ENCODE peak calls at places on chromosomes 1 and 21, in five cellular contexts. R is K562, I is HepG2, S is A549, Y is GM23338. Q is an unnamed sample.

GRCh38 chr1:30416221-30416820 is 307.1 kb downstream of the MATN1 start:
- DNase-seq in S (no peak), R (no peak), Y (no peak), I (no peak), Q (no peak)

GRCh38 chr1:2055911-2056575 is 5.8 kb downstream of the PRKCZ start:
- DNase-seq in Y (no peak), I (no peak), R (peak; percentile 41), S (no peak), Q (no peak)

GRCh38 chr1:242524571-242525359 is at the start of gene PLD5:
- DNase-seq in S (peak; percentile 52), I (no peak), R (peak; percentile 40), Y (peak; percentile 73), Q (no peak)

GRCh38 chr1:45364294-45364693 is 24.1 kb upstream of the MUTYH start:
- DNase-seq in I (no peak), R (no peak), Y (no peak), S (no peak), Q (no peak)

GRCh38 chr1:177170756-177171535 is at the start of gene BRINP2:
- DNase-seq in I (no peak), R (no peak), Y (peak; percentile 95), S (peak; percentile 66), Q (no peak)

GRCh38 chr1:188937965-188938551 is 1539.6 kb downstream of the BRINP3 start:
- DNase-seq in Y (peak; percentile 35), S (no peak), R (no peak), I (no peak), Q (no peak)

GRCh38 chr1:61056674-61057439 is 25.5 kb upstream of the NFIA start:
- DNase-seq in I (no peak), S (no peak), R (peak; percentile 59), Y (peak; percentile 8), Q (no peak)

GRCh38 chr1:2194319-2194897 is at the start of gene FAAP20:
- DNase-seq in Y (peak; percentile 80), R (peak; percentile 91), I (peak; percentile 24), S (peak; percentile 32), Q (no peak)

GRCh38 chr21:41894922-41895557 is 15.9 kb upstream of the PRDM15 start:
- DNase-seq in I (no peak), R (peak; percentile 77), Y (no peak), S (no peak), Q (no peak)

GRCh38 chr1:180881806-180882509 is 30.7 kb upstream of the KIAA1614 start:
- DNase-seq in S (peak; percentile 49), Y (peak; percentile 82), I (peak; percentile 25), R (peak; percentile 52), Q (no peak)

GRCh38 chr1:219323426-219323825 is 149.7 kb downstream of the LYPLAL1 start:
- DNase-seq in S (no peak), R (no peak), Y (no peak), I (no peak), Q (no peak)

GRCh38 chr1:111471012-111471411 is 2.8 kb upstream of the C1orf162 start:
- DNase-seq in R (no peak), S (no peak), I (no peak), Y (no peak), Q (peak; percentile 77)

GRCh38 chr1:63593303-63593886 is at the start of gene PGM1:
- DNase-seq in R (no peak), I (peak; percentile 49), Y (peak; percentile 82), S (peak; percentile 31), Q (peak; percentile 27)

GRCh38 chr1:202210370-202210769 is 16.8 kb downstream of the LGR6 start:
- DNase-seq in Y (peak; percentile 53), S (no peak), R (no peak), I (no peak), Q (no peak)

GRCh38 chr1:153771841-153772593 is 3.2 kb upstream of the SLC27A3 start:
- DNase-seq in I (no peak), R (peak; percentile 44), Y (peak; percentile 72), S (peak; percentile 37), Q (no peak)

GRCh38 chr1:74847720-74848119 is 114.8 kb downstream of the TYW3 start:
- DNase-seq in S (no peak), Y (no peak), I (no peak), R (no peak), Q (no peak)

GRCh38 chr1:245695211-245695610 is 540.4 kb downstream of the KIF26B start:
- DNase-seq in I (no peak), Y (no peak), S (no peak), R (no peak), Q (no peak)

GRCh38 chr1:198772626-198773025 is 133.8 kb downstream of the PTPRC start:
- DNase-seq in R (no peak), I (no peak), Y (no peak), S (no peak), Q (no peak)

GRCh38 chr1:225915538-225915991 is 8.5 kb downstream of the PYCR2 start:
- DNase-seq in Y (no peak), S (no peak), R (no peak), I (no peak), Q (no peak)

DNA sequence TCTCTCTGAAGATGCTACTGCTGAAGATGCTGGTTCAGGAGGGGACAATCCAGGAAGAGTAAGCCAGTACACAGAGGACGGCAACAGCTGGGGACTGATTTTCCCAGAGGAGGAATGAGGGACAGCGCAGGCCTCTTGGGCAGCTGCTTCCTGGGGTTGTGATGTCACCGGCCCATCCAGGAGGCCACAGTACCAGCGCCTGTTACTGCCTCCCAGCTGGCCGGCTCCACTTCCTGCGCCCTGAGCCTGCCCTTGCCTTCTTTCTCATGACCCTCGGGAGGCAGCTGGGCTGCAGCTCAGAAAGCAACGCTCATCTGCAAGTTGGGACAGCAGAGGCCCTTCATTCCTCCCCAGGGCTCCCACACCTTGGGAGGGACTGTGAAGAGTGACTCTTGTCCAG is 21.9 kb upstream of the ID3 start:
- DNase-seq in Y (peak; percentile 43), S (no peak), I (no peak), R (no peak), Q (no peak)
- TF ChIP-seq JUNB in Y (no peak), S (no peak), I (no peak), R (no peak), Q (no peak)

GRCh38 chr21:27681841-27682240 is 715.0 kb upstream of the ADAMTS5 start:
- DNase-seq in R (no peak), I (no peak), Y (no peak), S (no peak), Q (no peak)

GRCh38 chr21:27683292-27683691 is 716.4 kb upstream of the ADAMTS5 start:
- DNase-seq in Y (no peak), S (no peak), I (no peak), R (no peak), Q (no peak)

GRCh38 chr21:27677547-27677946 is 710.7 kb upstream of the ADAMTS5 start:
- DNase-seq in S (no peak), R (no peak), I (no peak), Y (no peak), Q (no peak)

GRCh38 chr21:27678511-27678910 is 711.6 kb upstream of the ADAMTS5 start:
- DNase-seq in S (no peak), I (no peak), R (no peak), Y (no peak), Q (no peak)

DNA sequence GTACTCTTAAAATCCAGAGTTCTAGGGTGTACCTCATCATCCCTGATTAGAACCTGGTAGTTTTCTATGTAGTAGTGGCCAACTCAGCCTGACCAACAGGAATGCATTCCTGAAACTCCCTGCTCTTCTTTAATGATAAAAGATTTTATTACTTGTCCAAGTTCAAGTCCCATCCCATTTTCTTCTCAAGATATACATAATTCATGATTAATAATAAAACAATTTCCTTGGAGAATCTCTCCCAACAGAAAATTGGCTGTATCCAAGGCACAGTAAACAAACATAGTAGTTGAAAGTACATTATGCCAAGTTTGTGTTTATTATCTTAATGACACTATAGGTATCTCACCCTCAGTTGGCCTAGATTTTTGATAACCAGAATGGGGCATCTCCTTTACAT is 714.1 kb upstream of the ADAMTS5 start:
- DNase-seq in S (no peak), Y (no peak), I (no peak), R (no peak), Q (no peak)
- TF ChIP-seq JUNB in S (no peak), Y (no peak), I (no peak), R (no peak), Q (no peak)

GRCh38 chr1:113928950-113929749 is at the start of gene HIPK1:
- DNase-seq in Y (peak; percentile 98), I (peak; percentile 86), R (peak; percentile 93), S (peak; percentile 62), Q (peak; percentile 60)

GRCh38 chr1:113931456-113931855 is 2.3 kb downstream of the HIPK1 start:
- DNase-seq in Y (no peak), R (no peak), S (no peak), I (peak; percentile 24), Q (no peak)

GRCh38 chr1:113929750-113930498 is 800 bp downstream of the HIPK1 start:
- DNase-seq in S (peak; percentile 25), Y (peak; percentile 68), R (no peak), I (no peak), Q (no peak)

GRCh38 chr1:113930499-113931161 is 1.5 kb downstream of the HIPK1 start:
- DNase-seq in I (peak; percentile 20), Y (peak; percentile 51), S (peak; percentile 21), R (peak; percentile 33), Q (no peak)

DNA sequence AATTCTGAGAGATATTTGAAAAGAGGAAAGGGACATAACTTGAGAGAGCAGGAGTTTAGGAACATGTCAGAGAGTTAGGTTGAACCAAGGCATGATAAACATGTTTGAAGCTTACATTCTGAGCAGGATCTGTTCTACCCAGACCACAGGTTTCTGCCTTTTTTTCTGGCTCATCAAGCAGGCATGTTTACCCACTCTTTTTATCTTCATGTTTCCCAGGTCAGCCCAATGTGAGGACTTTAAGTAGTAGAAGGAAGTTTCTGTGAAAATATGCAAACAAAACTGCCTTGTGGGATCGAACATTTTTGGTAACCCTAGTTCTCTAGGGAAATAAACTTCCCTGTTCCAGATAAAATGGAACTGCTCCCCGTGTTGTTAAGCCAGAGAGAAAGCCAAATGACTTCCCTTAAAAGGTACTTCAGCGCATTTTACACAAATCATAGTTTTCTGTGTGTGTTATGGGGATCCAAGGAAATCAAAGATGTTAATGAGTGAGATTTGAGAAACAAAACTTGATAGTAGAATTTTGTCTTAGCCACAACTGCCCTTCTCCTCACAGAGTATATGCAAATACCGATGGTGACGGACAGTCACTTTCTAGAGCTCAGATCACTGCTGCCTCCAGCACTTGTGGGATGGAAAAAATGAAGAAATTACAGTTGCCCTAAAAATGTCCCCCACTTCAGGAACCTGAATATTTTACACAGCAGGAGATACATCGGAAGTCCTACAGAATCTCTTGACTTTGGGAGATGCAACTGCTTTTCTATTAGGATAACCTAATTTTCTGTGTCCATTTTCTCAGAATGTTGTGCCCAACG is 785 bp upstream of the HIPK1 start:
- DNase-seq in R (no peak), S (no peak), I (peak; percentile 28), Y (no peak), Q (peak; percentile 26)
- TF ChIP-seq JUNB in R (peak; percentile 28), S (no peak), I (no peak), Y (no peak), Q (no peak)

DNA sequence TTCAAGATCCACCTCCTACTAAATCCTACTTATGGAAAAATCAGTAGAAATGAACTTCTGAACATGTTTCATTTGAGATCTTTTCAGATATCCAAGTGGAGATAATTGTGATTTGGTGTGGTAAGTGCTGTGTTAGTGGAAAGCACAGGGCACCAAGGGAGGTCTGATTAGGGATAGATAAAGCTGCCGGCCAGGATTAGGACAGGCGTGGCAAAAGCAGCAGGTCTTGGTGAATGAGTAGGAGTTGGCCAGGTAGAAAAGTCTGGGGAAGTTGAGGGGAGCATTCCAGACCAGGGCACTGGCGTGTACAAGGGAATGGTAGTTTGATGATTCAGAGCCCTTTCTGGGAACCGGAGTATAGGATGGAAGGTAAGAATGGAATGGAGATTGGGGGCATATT is 47.8 kb downstream of the AZIN2 start:
- DNase-seq in R (no peak), I (no peak), Y (no peak), S (no peak), Q (no peak)
- TF ChIP-seq JUNB in R (no peak), I (no peak), Y (no peak), S (no peak), Q (no peak)

Q was measured in GM12878.